ENCODE peak calls at places on chromosome 17, in six cellular contexts. A is epithelial cell of esophagus, R is iPS DF 6.9, K is GM23248, T is A549, Y is HL-60. Q is an unnamed sample.

GRCh38 chr17:39104657-39105056 is 46.8 kb downstream of the PLXDC1 start:
- DNase-seq in T (no peak), K (no peak), R (no peak), A (no peak), Y (no peak), Q (no peak)

GRCh38 chr17:47700471-47701449 is 6.8 kb downstream of the TBKBP1 start:
- DNase-seq in A (no peak), K (no peak), R (no peak), T (no peak), Y (no peak), Q (no peak)

GRCh38 chr17:78764871-78765270 is 17.2 kb downstream of the CYTH1 start:
- DNase-seq in T (no peak), Y (no peak), R (no peak), K (no peak), A (no peak), Q (no peak)

GRCh38 chr17:49224198-49224996 is 6.2 kb downstream of the PHOSPHO1 start:
- DNase-seq in T (no peak), Y (no peak), A (peak; percentile 24), R (no peak), K (no peak), Q (peak; percentile 31)

GRCh38 chr17:13508916-13509315 is 92.8 kb downstream of the HS3ST3A1 start:
- DNase-seq in R (no peak), Y (no peak), A (no peak), T (no peak), K (peak; percentile 21), Q (no peak)

GRCh38 chr17:41917957-41918391 is 777 bp downstream of the ACLY start:
- DNase-seq in Y (peak; percentile 14), A (peak; percentile 36), R (no peak), K (peak; percentile 66), T (no peak), Q (peak; percentile 66)

GRCh38 chr17:75313941-75314550 is 24.8 kb upstream of the SLC25A19 start:
- DNase-seq in R (no peak), A (peak; percentile 32), T (no peak), K (peak; percentile 53), Y (peak; percentile 90), Q (no peak)

GRCh38 chr17:77441130-77441920 is 300.6 kb downstream of the SEC14L1 start:
- DNase-seq in K (no peak), A (no peak), T (no peak), R (no peak), Y (peak; percentile 88), Q (peak; percentile 40)

GRCh38 chr17:40727447-40728231 is 24.1 kb upstream of the KRT24 start:
- DNase-seq in T (no peak), R (no peak), K (peak; percentile 61), Y (no peak), A (peak; percentile 44), Q (peak; percentile 22)

GRCh38 chr17:180380-181212 is 854 bp downstream of the DOC2B start:
- DNase-seq in Y (no peak), K (peak; percentile 24), T (no peak), R (no peak), A (no peak), Q (peak; percentile 49)

GRCh38 chr17:4968916-4969550 is 1.4 kb upstream of the SPAG7 start:
- DNase-seq in A (peak; percentile 89), T (peak; percentile 26), Y (peak; percentile 15), R (no peak), K (peak; percentile 93), Q (no peak)

GRCh38 chr17:65064452-65065019 is 8.0 kb upstream of the GNA13 start:
- DNase-seq in K (peak; percentile 72), Y (no peak), T (peak; percentile 32), A (peak; percentile 96), R (no peak), Q (no peak)

GRCh38 chr17:36686123-36686669 is 84.8 kb downstream of the MRM1 start:
- DNase-seq in Y (no peak), R (no peak), T (no peak), A (peak; percentile 81), K (no peak), Q (no peak)

GRCh38 chr17:72560303-72561247 is 439.8 kb downstream of the SOX9 start:
- DNase-seq in R (no peak), Y (peak; percentile 36), T (peak; percentile 95), A (peak; percentile 61), K (peak; percentile 55), Q (peak; percentile 66)

GRCh38 chr17:40320771-40321501 is 12.0 kb downstream of the RARA start:
- DNase-seq in R (no peak), A (no peak), K (peak; percentile 49), Y (no peak), T (no peak), Q (no peak)

GRCh38 chr17:47852113-47852949 is 1.4 kb upstream of the SP6 start:
- DNase-seq in R (no peak), K (peak; percentile 37), A (no peak), Y (no peak), T (no peak), Q (no peak)

DNA sequence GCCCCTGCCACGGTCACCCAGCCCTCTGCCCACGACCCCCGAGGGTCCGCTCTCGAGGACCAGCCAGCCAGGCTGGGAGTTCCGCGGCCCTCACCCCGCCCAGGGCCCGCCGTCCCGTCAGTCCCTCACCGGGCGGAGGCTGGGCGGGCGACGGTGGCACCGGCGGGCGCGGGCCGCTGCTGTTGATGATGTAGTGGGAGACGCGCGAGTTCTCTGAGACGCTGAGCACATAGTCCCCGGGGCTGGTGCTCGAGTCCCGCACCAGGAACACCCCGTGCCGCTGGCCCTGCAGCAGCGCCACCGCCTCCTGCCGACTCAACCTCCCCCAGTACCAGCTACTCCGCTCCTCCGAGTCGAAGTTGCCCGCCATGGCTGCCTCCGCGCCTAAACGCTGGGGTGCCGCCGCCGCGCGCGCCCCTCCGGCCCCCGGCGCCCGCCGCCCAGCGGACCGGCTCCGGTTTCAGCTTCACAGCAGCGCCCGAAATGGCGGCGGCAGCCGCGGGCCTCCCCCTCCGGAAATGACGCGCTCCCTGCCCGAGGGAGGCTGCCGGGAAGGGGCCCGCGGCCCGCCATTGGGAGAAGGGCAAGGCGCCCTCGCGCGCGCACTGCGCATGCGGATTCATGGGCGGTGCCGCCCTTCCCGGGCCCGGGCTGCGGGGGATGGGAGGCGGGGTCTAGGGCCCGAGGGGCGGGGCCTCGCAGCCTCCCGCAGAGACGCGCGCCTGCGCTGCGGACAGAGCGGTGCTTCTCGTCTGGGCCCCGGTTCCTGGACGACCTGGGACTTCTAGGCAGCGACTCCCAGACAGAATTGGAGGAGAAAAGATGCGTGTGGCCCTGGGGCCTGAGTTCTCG is at the start of gene CRK:
- DNase-seq in K (peak; percentile 98), A (peak; percentile 96), R (peak; percentile 87), Y (peak; percentile 84), T (peak; percentile 97), Q (peak; percentile 98)
- H3K4me3 ChIP-seq in K (peak within 1 kb of the TSS; percentile 86), A (peak within 1 kb of the TSS; percentile 74), R (peak within 1 kb of the TSS; percentile 75), Y (peak within 1 kb of the TSS; percentile 73), T (peak within 1 kb of the TSS; percentile 98), Q (peak within 1 kb of the TSS; percentile 84)

GRCh38 chr17:7837375-7838290 is 3.6 kb downstream of the KDM6B start:
- DNase-seq in R (no peak), T (no peak), Y (no peak), K (peak; percentile 24), A (peak; percentile 39), Q (no peak)

GRCh38 chr17:7839890-7840260 is 5.9 kb downstream of the KDM6B start:
- DNase-seq in R (no peak), A (peak; percentile 44), Y (no peak), T (peak; percentile 59), K (peak; percentile 63), Q (peak; percentile 35)

GRCh38 chr17:7836596-7837374 is 2.8 kb downstream of the KDM6B start:
- DNase-seq in T (peak; percentile 87), Y (peak; percentile 86), R (peak; percentile 96), A (peak; percentile 92), K (peak; percentile 91), Q (peak; percentile 96)

GRCh38 chr17:7839199-7839889 is 5.3 kb downstream of the KDM6B start:
- DNase-seq in Y (peak; percentile 87), A (peak; percentile 87), R (no peak), K (no peak), T (no peak), Q (no peak)

DNA sequence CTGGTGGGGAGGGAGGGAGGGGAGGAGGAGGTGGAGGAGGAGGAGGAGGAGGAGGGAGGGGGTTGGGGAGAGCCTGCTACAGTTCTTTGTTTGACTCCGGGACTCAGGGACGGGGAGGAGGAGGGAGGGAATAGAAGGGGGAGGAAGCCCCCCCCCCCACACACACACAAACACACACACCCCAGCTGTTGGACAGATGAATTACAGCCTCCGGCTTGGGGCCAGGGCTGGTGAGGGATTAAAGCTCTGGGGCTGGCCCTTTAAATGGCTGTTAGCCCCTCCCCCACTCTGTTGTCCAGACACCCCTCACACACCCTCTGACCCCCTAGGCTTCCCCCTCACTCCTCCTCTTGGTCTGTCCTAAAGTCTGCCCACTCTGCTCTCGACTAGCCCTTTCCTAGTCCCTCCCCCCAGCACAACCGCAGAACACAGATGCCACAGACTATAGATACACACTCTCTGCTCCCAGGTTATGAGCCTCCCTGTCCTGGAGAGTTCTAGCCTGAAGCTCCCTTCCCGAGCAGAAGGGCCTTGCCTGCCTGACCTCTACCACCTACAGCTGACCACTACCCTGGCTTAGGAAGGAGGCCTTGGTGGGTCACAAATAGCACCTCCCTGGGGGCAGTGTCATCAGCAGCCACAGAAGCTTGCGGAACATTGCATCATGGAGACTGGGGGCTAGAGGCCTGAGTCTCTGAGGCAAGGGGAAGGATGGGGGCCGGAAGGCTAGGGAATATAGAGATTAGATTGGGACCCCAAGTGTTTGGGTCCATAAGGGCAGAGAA is 4.5 kb downstream of the KDM6B start:
- DNase-seq in A (peak; percentile 40), K (peak; percentile 60), T (no peak), R (no peak), Y (peak; percentile 75), Q (peak; percentile 89)
- H3K4me3 ChIP-seq in A (peak overlapping the region; percentile 90), K (peak overlapping the region; percentile 46), T (peak overlapping the region; percentile 34), R (no peak overlapping the region), Y (peak overlapping the region; percentile 34), Q (peak overlapping the region; percentile 84)

GRCh38 chr17:15257316-15257925 is 7.7 kb downstream of the PMP22 start:
- DNase-seq in T (peak; percentile 74), Y (peak; percentile 51), R (no peak), K (peak; percentile 90), A (peak; percentile 58), Q (peak; percentile 74)
- H3K4me3 ChIP-seq in T (no peak overlapping the region), Y (no peak overlapping the region), R (peak overlapping the region; percentile 22), K (peak overlapping the region; percentile 26), A (no peak overlapping the region), Q (no peak overlapping the region)

DNA sequence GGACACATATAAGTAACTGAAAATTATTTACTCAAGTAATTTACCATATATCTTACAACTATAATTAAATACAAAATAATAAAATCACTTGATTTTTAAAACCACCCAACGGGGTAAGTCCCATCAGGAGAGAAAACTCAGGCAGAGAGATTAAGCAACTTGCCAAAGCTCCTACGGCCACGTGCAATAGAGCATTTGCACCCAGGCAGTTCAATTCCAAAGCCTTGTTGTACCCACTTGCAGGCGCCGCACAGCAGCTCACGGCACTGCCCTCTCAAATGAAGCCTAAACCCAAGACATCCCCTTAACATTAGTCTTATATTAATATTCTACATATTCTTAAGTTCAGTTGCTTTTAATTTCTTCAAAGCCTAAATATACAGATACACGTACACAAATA is 75.7 kb downstream of the SPAG9 start:
- DNase-seq in K (no peak), T (no peak), Y (no peak), R (no peak), A (no peak), Q (no peak)
- H3K4me3 ChIP-seq in K (no peak overlapping the region), T (no peak overlapping the region), Y (no peak overlapping the region), R (no peak overlapping the region), A (no peak overlapping the region), Q (no peak overlapping the region)

GRCh38 chr17:10172241-10172741 is 26.1 kb downstream of the GAS7 start:
- DNase-seq in R (no peak), Y (peak; percentile 61), A (no peak), T (no peak), K (peak; percentile 67), Q (no peak)
- H3K4me3 ChIP-seq in R (no peak overlapping the region), Y (no peak overlapping the region), A (no peak overlapping the region), T (no peak overlapping the region), K (peak overlapping the region; percentile 31), Q (no peak overlapping the region)